ENCODE peak calls at places on chromosomes 1 and 21, in four cellular contexts. U is IMR-90, H is H1, M is H9. S is an unnamed sample.

GRCh38 chr1:50333595-50333974 is 89.7 kb downstream of the DMRTA2 start:
- DNase-seq in U (peak), M (peak), H (peak), S (peak)

GRCh38 chr1:9196129-9197040 is 38.2 kb upstream of the H6PD start:
- DNase-seq in U (peak), M (peak), H (peak), S (peak)

GRCh38 chr1:17117451-17118265 is 1.6 kb downstream of the PADI2 start:
- DNase-seq in U (no peak), M (no peak), H (no peak), S (no peak)

GRCh38 chr1:226029093-226029496 is 30.0 kb upstream of the SDE2 start:
- DNase-seq in M (no peak), H (no peak), U (no peak), S (no peak)

GRCh38 chr1:116368241-116368640 is 4.8 kb upstream of the ATP1A1 start:
- DNase-seq in H (no peak), U (no peak), M (no peak), S (no peak)

GRCh38 chr1:3597599-3597964 is 13.7 kb downstream of the MEGF6 start:
- DNase-seq in M (no peak), H (no peak), U (no peak), S (peak)

GRCh38 chr1:37622131-37622530 is 12.6 kb downstream of the RSPO1 start:
- DNase-seq in M (peak), H (no peak), U (no peak), S (peak)

GRCh38 chr1:199041173-199041914 is 402.5 kb downstream of the PTPRC start:
- DNase-seq in M (no peak), U (no peak), H (no peak), S (peak)

GRCh38 chr1:222814536-222815366 is at the start of gene DISP1:
- DNase-seq in M (peak), H (peak), U (peak), S (peak)

GRCh38 chr21:46323227-46323709 is 402 bp downstream of the C21orf58 start:
- DNase-seq in U (no peak), H (no peak), M (no peak), S (no peak)

GRCh38 chr1:191388283-191388682 is 770.0 kb upstream of the RGS18 start:
- DNase-seq in U (no peak), M (no peak), H (no peak), S (no peak)

GRCh38 chr1:36528361-36529349 is 45.9 kb upstream of the CSF3R start:
- DNase-seq in H (peak), U (no peak), M (peak), S (peak)

GRCh38 chr1:17356387-17356992 is 15.5 kb upstream of the PADI6 start:
- DNase-seq in U (no peak), H (no peak), M (peak), S (no peak)

GRCh38 chr1:41811978-41812852 is 106.5 kb downstream of the HIVEP3 start:
- DNase-seq in U (peak), M (peak), H (peak), S (peak)

GRCh38 chr1:171581766-171582165 is 40.3 kb upstream of the MYOCOS start:
- DNase-seq in M (no peak), U (no peak), H (no peak), S (no peak)

GRCh38 chr1:214402583-214403216 is 121.7 kb downstream of the SMYD2 start:
- DNase-seq in U (peak), H (no peak), M (no peak), S (no peak)

GRCh38 chr1:167658574-167659328 is 28.7 kb downstream of the RCSD1 start:
- DNase-seq in M (no peak), U (no peak), H (no peak), S (no peak)

GRCh38 chr1:199490804-199491527 is 536.5 kb upstream of the NR5A2 start:
- DNase-seq in U (peak), M (no peak), H (no peak), S (peak)

GRCh38 chr1:202688401-202688800 is 21.9 kb downstream of the SYT2 start:
- DNase-seq in M (no peak), U (no peak), H (no peak), S (no peak)

GRCh38 chr1:98355656-98356384 is 305.7 kb upstream of the SNX7 start:
- DNase-seq in M (no peak), H (no peak), U (peak), S (no peak)

GRCh38 chr1:85611856-85612255 is 31.3 kb downstream of the CCN1 start:
- DNase-seq in U (peak), H (no peak), M (no peak), S (peak)

GRCh38 chr1:245512980-245513578 is 358.3 kb downstream of the KIF26B start:
- DNase-seq in M (peak), U (no peak), H (no peak), S (peak)

GRCh38 chr1:154186177-154186576 is 5.7 kb downstream of the TPM3 start:
- DNase-seq in U (peak), M (peak), H (peak), S (peak)

GRCh38 chr21:46220275-46220810 is 8.2 kb downstream of the LSS start:
- DNase-seq in U (no peak), M (no peak), H (no peak), S (no peak)

GRCh38 chr1:145846191-145846590 is 761 bp downstream of the NUDT17 start:
- DNase-seq in U (peak), H (peak), M (peak), S (peak)

GRCh38 chr1:30415171-30415940 is 308.0 kb downstream of the MATN1 start:
- DNase-seq in M (peak), H (peak), U (no peak), S (no peak)

GRCh38 chr1:221122501-221122900 is 243.3 kb downstream of the HLX start:
- DNase-seq in M (no peak), U (no peak), H (no peak), S (no peak)

GRCh38 chr1:186188004-186188539 is 187.0 kb downstream of the TPR start:
- DNase-seq in M (no peak), H (no peak), U (peak), S (no peak)

GRCh38 chr1:208570362-208570761 is 326.2 kb upstream of the PLXNA2 start:
- DNase-seq in U (no peak), M (no peak), H (no peak), S (no peak)

GRCh38 chr1:211951856-211952255 is 83.5 kb downstream of the INTS7 start:
- DNase-seq in M (no peak), H (no peak), U (peak), S (no peak)

GRCh38 chr1:210446479-210446878 is 117.8 kb downstream of the HHAT start:
- DNase-seq in M (peak), U (peak), H (no peak), S (no peak)

GRCh38 chr21:31732891-31733520 is 1.1 kb upstream of the SCAF4 start:
- DNase-seq in U (peak), M (peak), H (peak), S (peak)

GRCh38 chr1:150363426-150364230 is at the start of gene RPRD2:
- DNase-seq in M (peak), H (peak), U (peak), S (peak)
- H3K18ac ChIP-seq in M (peak), H (peak), U (peak), S (peak)

GRCh38 chr1:1908506-1908791 is 6.6 kb upstream of the CALML6 start:
- DNase-seq in U (no peak), M (no peak), H (no peak), S (no peak)
- H3K23ac ChIP-seq in U (peak), M (no peak), H (no peak), S (no peak)

DNA sequence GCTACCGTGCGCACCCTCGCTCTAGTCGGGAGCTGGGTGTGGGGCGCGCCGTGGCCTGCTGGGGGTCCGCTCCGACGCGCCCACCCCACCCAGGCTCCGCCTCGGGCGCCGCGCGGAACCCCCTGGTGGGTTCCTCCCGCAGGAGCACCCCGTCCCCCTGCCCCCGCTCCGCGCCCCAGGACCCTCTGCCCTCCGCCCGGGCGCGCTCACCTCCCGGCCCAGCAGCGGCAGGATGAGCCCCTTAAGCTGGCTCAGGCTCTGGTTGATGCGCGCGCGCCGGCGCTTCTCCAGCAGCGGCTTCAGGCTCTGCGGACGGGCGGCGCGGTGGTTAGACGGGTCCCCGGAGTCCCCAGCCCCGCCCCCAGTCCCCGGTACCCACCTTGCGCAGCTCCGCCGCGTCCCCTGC is 319 bp downstream of the HES2 start:
- DNase-seq in M (peak), H (peak), U (no peak), S (peak)
- H3K56ac ChIP-seq in M (no peak), H (no peak), U (no peak), S (no peak)

DNA sequence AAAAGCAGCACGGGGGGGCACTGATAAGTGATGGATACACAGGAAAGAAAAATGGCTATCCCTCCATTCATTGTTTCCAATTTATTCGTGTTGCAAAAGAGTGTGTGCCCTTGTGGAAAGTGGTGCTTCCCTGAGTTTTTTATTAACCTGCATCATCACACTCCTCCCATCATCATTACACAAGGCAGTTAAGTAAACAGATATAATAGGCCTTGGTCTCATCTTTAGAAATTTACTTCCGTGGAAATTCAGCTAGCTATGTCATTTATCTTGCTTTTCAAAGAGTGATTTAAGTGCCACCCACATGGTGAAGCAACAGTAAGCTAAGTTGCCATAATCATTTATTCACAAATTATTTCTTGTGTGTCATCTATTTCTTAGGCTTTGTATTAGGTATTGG is 473.3 kb downstream of the NEGR1 start:
- DNase-seq in U (no peak), H (no peak), M (no peak), S (no peak)
- H3K18ac ChIP-seq in U (no peak), H (no peak), M (no peak), S (no peak)